ENCODE peak calls at places on chromosome 21, in four cellular contexts. P is PC-3, O is esophagus squamous epithelium, M is uterus. X is an unnamed sample.

GRCh38 chr21:28283652-28284490 is 708.8 kb downstream of the LTN1 start:
- DNase-seq in O (no peak), P (peak), M (peak), X (peak)

GRCh38 chr21:27275294-27275927 is 308.5 kb upstream of the ADAMTS5 start:
- DNase-seq in P (peak), M (no peak), O (no peak), X (no peak)

GRCh38 chr21:37342046-37342632 is 24.4 kb upstream of the DYRK1A start:
- DNase-seq in M (no peak), P (peak), O (no peak), X (no peak)

GRCh38 chr21:41613421-41613998 is 105.6 kb upstream of the TMPRSS2 start:
- DNase-seq in M (no peak), P (no peak), O (no peak), X (no peak)

GRCh38 chr21:27806261-27806660 is 839.4 kb upstream of the ADAMTS5 start:
- DNase-seq in M (no peak), O (no peak), P (no peak), X (no peak)

GRCh38 chr21:20486303-20486702 is 511.9 kb upstream of the NCAM2 start:
- DNase-seq in M (no peak), P (no peak), O (no peak), X (no peak)

GRCh38 chr21:33278736-33279135 is 12.6 kb downstream of the IL10RB start:
- DNase-seq in P (no peak), M (no peak), O (no peak), X (no peak)

GRCh38 chr21:37072239-37072987 is 458 bp downstream of the PIGP start:
- DNase-seq in P (peak), M (no peak), O (no peak), X (peak)

GRCh38 chr21:19507682-19508260 is 1104.2 kb upstream of the TMPRSS15 start:
- DNase-seq in P (peak), M (no peak), O (no peak), X (no peak)

GRCh38 chr21:33578959-33579542 is 9.4 kb downstream of the DONSON start:
- DNase-seq in O (no peak), M (no peak), P (peak), X (no peak)

GRCh38 chr21:36542312-36543101 is 62.6 kb upstream of the CLDN14 start:
- DNase-seq in P (no peak), O (no peak), M (no peak), X (no peak)

GRCh38 chr21:30561264-30561895 is at the start of gene KRTAP19-7:
- DNase-seq in P (no peak), M (no peak), O (no peak), X (no peak)

GRCh38 chr21:42367379-42368165 is 1.2 kb upstream of the TFF1 start:
- DNase-seq in M (no peak), P (peak), O (no peak), X (no peak)

GRCh38 chr21:41707231-41707988 is 59.4 kb downstream of the RIPK4 start:
- DNase-seq in M (no peak), P (peak), O (no peak), X (peak)

GRCh38 chr21:42130447-42130846 is 59.3 kb downstream of the UMODL1 start:
- DNase-seq in M (no peak), P (no peak), O (no peak), X (no peak)

GRCh38 chr21:23986214-23986613 is 1621.1 kb downstream of the MRPL39 start:
- DNase-seq in M (no peak), P (no peak), O (no peak), X (no peak)

GRCh38 chr21:42892931-42893660 is at the start of gene NDUFV3:
- DNase-seq in M (peak), O (peak), P (peak), X (peak)

GRCh38 chr21:20313013-20313412 is 685.2 kb upstream of the NCAM2 start:
- DNase-seq in M (no peak), O (no peak), P (no peak), X (no peak)

GRCh38 chr21:15224346-15225086 is 159.7 kb upstream of the NRIP1 start:
- DNase-seq in P (peak), M (no peak), O (no peak), X (no peak)

GRCh38 chr21:41418956-41419680 is 6.9 kb upstream of the MX1 start:
- DNase-seq in P (no peak), O (no peak), M (no peak), X (no peak)

GRCh38 chr21:42113926-42114409 is 42.9 kb downstream of the UMODL1 start:
- DNase-seq in M (no peak), O (no peak), P (peak), X (no peak)

GRCh38 chr21:15208787-15209186 is 144.0 kb upstream of the NRIP1 start:
- DNase-seq in P (peak), O (no peak), M (no peak), X (no peak)

GRCh38 chr21:27406297-27407009 is 439.6 kb upstream of the ADAMTS5 start:
- DNase-seq in P (no peak), M (no peak), O (no peak), X (no peak)

GRCh38 chr21:42349420-42350075 is 1.2 kb downstream of the TFF2 start:
- DNase-seq in O (no peak), P (no peak), M (no peak), X (no peak)

GRCh38 chr21:41800425-41801186 is 33.8 kb upstream of the RIPK4 start:
- DNase-seq in M (no peak), P (no peak), O (no peak), X (no peak)

GRCh38 chr21:42513985-42514882 is 582 bp downstream of the SLC37A1 start:
- DNase-seq in M (no peak), O (no peak), P (peak), X (peak)

GRCh38 chr21:37341254-37341960 is 25.2 kb upstream of the DYRK1A start:
- DNase-seq in M (no peak), O (no peak), P (peak), X (no peak)

GRCh38 chr21:26011292-26011940 is 159.2 kb downstream of the APP start:
- DNase-seq in M (no peak), P (no peak), O (no peak), X (no peak)

GRCh38 chr21:8989261-8989882 is 1532.0 kb upstream of the TPTE start:
- DNase-seq in M (no peak), P (peak), O (no peak), X (no peak)

GRCh38 chr21:27571706-27572105 is 604.8 kb upstream of the ADAMTS5 start:
- DNase-seq in P (peak), M (no peak), O (no peak), X (no peak)

GRCh38 chr21:36699546-36700294 is 805 bp downstream of the SIM2 start:
- DNase-seq in O (no peak), P (peak), M (no peak), X (no peak)

GRCh38 chr21:42567861-42568260 is 54.2 kb downstream of the SLC37A1 start:
- DNase-seq in P (no peak), O (no peak), M (no peak), X (no peak)

DNA sequence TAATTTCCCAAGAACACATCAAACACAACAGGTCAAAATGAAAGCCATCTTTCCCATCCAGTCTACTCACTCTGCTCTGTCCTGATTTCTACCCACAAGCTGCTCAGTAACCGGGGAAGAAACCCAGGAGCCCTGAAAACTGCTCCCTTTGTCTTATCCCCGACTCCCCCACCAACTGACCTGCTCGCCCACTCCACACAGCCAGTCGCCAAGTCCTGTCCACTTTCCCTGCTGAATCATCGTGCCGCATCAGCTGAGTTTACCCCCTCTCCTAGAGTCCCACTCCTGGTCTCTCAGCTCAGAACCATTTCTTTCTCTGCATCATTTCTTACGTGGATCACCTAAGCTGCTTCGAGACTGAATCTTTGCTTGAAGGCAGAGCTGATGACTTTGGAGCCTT is 11.2 kb upstream of the RCAN1 start:
- DNase-seq in P (no peak), M (no peak), O (no peak), X (no peak)
- H3K27ac ChIP-seq in P (no peak), M (no peak), O (no peak), X (no peak)

DNA sequence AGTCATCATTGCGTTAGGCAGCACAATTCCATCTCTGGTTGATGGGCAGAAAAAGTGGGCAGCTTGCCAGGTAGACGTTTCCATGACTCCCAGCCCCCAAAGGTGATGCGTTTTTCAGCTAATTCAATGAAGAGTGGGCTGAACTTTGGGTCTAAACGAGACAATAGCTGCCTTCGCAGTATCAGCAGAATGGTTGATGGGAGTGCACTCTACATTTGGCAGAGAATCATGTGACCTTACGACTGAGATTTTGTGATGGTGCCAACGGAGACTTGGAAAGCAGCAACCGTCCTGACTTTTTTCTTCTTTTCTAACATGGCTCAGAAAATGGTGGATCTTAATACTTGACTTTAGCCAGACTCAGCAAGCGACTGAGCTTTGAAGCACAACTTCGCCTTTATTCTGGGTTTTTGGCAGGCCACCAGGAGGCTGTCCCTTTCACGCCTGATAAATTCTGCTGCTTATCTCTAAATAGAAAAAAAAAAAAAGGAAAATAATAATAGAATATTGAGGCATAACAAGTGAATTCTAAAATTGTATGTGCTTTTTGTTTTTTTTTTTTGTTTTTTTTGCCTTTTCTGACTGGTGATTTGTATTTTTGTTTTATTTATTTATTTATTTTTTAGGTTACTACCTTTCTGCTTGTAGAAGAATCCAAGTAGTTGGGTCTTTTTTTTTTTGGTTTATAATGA is 804.8 kb downstream of the USP25 start:
- DNase-seq in O (no peak), P (no peak), M (peak), X (no peak)
- H3K4me3 ChIP-seq in O (peak), P (no peak), M (peak), X (no peak)

GRCh38 chr21:44090332-44090731 is 16.9 kb upstream of the PWP2 start:
- DNase-seq in P (no peak), O (no peak), M (no peak), X (peak)
- H3K27ac ChIP-seq in P (no peak), O (no peak), M (no peak), X (peak)

GRCh38 chr21:31872072-31872451 is 758 bp upstream of the HUNK start:
- DNase-seq in O (no peak), M (no peak), P (no peak), X (no peak)
- H3K4me3 ChIP-seq in O (no peak), M (peak), P (no peak), X (peak)

GRCh38 chr21:45847870-45848269 is 133.7 kb upstream of the COL6A1 start:
- DNase-seq in O (no peak), P (no peak), M (no peak), X (no peak)

GRCh38 chr21:45848352-45848751 is 133.2 kb upstream of the COL6A1 start:
- DNase-seq in M (no peak), O (no peak), P (no peak), X (no peak)

GRCh38 chr21:45845790-45846130 is 135.8 kb upstream of the COL6A1 start:
- DNase-seq in P (no peak), M (no peak), O (no peak), X (no peak)

GRCh38 chr21:45845063-45845789 is 136.3 kb upstream of the COL6A1 start:
- DNase-seq in M (no peak), O (no peak), P (no peak), X (no peak)

DNA sequence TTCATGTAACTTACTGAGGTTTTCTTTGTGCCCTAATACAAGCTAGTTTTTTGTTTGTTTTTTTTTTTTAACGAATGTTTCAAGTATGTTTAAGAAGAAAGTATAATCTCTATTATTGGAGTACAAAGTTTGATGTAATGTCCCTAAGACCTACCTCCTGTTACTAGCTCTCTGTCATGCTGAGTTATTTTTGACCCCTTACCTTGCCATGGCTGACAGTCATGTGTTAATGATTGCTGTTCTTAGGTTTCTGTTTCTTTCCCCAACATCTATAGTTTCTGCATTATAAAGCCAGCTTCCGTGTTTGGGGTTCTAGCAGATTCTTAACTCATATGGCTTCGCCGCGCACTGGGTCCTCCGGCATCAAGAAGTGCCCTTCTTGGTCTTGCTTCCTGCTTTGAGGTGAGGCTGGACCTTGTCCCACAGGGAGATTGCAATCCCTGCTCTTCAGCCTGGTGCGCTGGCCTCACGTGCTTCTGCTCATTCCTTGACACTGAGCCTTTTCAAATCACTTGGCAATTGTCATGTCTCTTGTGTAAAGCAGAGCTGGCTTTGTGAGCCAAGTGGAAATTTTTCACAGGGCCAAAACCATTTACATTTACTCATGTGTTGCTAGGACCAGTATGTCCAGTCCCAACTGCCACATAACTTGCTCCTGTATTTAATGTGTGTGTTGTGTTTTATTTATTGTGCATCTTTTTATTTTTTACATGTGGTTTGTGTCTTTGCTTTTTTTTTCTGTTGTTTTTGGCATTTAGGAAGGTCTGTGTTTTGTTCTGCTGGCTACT is 135.0 kb upstream of the COL6A1 start:
- DNase-seq in O (no peak), M (peak), P (no peak), X (peak)
- H3K27ac ChIP-seq in O (no peak), M (peak), P (no peak), X (no peak)

GRCh38 chr21:18443085-18443484 is 39.5 kb upstream of the TMPRSS15 start:
- DNase-seq in O (no peak), P (no peak), M (no peak), X (no peak)
- H3K4me3 ChIP-seq in O (no peak), P (no peak), M (no peak), X (no peak)

GRCh38 chr21:38819719-38820147 is 14.0 kb downstream of the ETS2 start:
- DNase-seq in P (peak), O (no peak), M (no peak), X (peak)
- H3K27ac ChIP-seq in P (peak), O (peak), M (no peak), X (peak)

X was measured in small intestine.